ENCODE peak calls at places on chromosomes 11 and 22, in four cellular contexts. E is A549, K is fibroblast of mammary gland, U is astrocyte of the spinal cord. I is an unnamed sample.

GRCh38 chr22:28116261-28116673 is 197.2 kb upstream of the PITPNB start:
- DNase-seq in E (no peak), K (peak), U (peak), I (peak)

GRCh38 chr11:66015094-66015881 is 3.5 kb downstream of the CST6 start:
- DNase-seq in E (no peak), U (peak), K (no peak), I (peak)

GRCh38 chr11:73249304-73249703 is 22.8 kb upstream of the P2RY6 start:
- DNase-seq in E (no peak), K (peak), U (peak), I (no peak)

GRCh38 chr11:61149624-61150615 is 11.3 kb downstream of the VPS37C start:
- DNase-seq in U (no peak), E (no peak), K (no peak), I (no peak)

GRCh38 chr11:77046060-77046501 is 11.9 kb downstream of the B3GNT6 start:
- DNase-seq in E (peak), K (peak), U (no peak), I (no peak)

GRCh38 chr22:23398701-23399366 is 181.3 kb downstream of the IGLL1 start:
- DNase-seq in K (no peak), E (no peak), U (no peak), I (no peak)

GRCh38 chr11:86749861-86750401 is 50.4 kb upstream of the PRSS23 start:
- DNase-seq in K (no peak), E (no peak), U (no peak), I (peak)

GRCh38 chr11:69361048-69361447 is 67.1 kb downstream of the MYEOV start:
- DNase-seq in U (no peak), K (no peak), E (no peak), I (no peak)

GRCh38 chr22:39724390-39724789 is 153.8 kb downstream of the CACNA1I start:
- DNase-seq in E (no peak), U (no peak), K (peak), I (no peak)

GRCh38 chr11:106231591-106231990 is 154.1 kb downstream of the AASDHPPT start:
- DNase-seq in K (peak), U (peak), E (no peak), I (peak)
- TF ChIP-seq CTCF in K (peak), U (peak), E (no peak), I (peak)

GRCh38 chr11:67584205-67584880 is 731 bp downstream of the GSTP1 start:
- DNase-seq in E (no peak), K (peak), U (peak), I (peak)

GRCh38 chr11:67583319-67584204 is at the start of gene GSTP1:
- DNase-seq in E (peak), K (peak), U (peak), I (peak)

GRCh38 chr11:67577951-67578350 is 5.7 kb upstream of the GSTP1 start:
- DNase-seq in K (no peak), U (no peak), E (no peak), I (no peak)

GRCh38 chr11:67582026-67582425 is 1.6 kb upstream of the GSTP1 start:
- DNase-seq in U (no peak), K (no peak), E (no peak), I (no peak)

DNA sequence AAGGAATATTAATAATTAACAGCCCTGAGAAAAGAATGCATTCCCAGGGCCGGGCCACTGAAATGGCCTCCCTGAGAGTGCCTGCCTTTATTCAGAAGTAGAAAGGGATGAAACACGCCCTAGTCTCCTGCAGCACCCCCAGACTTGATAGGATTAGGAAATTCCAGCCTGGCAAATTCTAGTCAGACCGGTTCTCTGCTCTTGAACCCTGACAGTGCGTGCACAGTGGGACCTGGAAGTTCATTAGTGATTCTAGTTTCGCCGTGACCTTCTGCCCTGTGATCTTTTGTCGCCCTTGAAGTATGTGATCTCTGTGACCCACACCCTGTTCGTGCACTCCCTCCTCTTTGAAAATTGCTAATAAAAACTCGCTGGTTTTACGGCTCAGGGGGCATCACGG is 2.1 kb upstream of the GSTP1 start:
- DNase-seq in K (no peak), U (no peak), E (no peak), I (no peak)
- H3K4me3 ChIP-seq in K (no peak), U (no peak), E (no peak), I (no peak)

GRCh38 chr11:4495986-4496385 is 13.5 kb downstream of the OR52K1 start:
- DNase-seq in K (no peak), E (no peak), U (no peak), I (no peak)

GRCh38 chr11:4495487-4495886 is 13.0 kb downstream of the OR52K1 start:
- DNase-seq in E (no peak), K (peak), U (no peak), I (no peak)

GRCh38 chr11:4491878-4492606 is 9.6 kb downstream of the OR52K1 start:
- DNase-seq in E (no peak), K (peak), U (no peak), I (no peak)

GRCh38 chr11:4496555-4497248 is 14.3 kb downstream of the OR52K1 start:
- DNase-seq in U (no peak), K (no peak), E (no peak), I (no peak)

GRCh38 chr11:4493480-4493818 is 11.0 kb downstream of the OR52K1 start:
- DNase-seq in U (no peak), E (no peak), K (no peak), I (no peak)
- TF ChIP-seq CTCF in U (no peak), E (peak), K (no peak), I (no peak)

GRCh38 chr22:47059076-47059475 is 296.6 kb downstream of the TBC1D22A start:
- DNase-seq in K (no peak), U (no peak), E (no peak), I (no peak)

GRCh38 chr22:47056776-47057470 is 294.5 kb downstream of the TBC1D22A start:
- DNase-seq in U (no peak), E (no peak), K (no peak), I (no peak)

GRCh38 chr22:47056361-47056760 is 293.9 kb downstream of the TBC1D22A start:
- DNase-seq in E (no peak), K (no peak), U (no peak), I (no peak)

GRCh38 chr22:47059701-47060161 is 297.3 kb downstream of the TBC1D22A start:
- DNase-seq in U (peak), K (no peak), E (no peak), I (peak)

DNA sequence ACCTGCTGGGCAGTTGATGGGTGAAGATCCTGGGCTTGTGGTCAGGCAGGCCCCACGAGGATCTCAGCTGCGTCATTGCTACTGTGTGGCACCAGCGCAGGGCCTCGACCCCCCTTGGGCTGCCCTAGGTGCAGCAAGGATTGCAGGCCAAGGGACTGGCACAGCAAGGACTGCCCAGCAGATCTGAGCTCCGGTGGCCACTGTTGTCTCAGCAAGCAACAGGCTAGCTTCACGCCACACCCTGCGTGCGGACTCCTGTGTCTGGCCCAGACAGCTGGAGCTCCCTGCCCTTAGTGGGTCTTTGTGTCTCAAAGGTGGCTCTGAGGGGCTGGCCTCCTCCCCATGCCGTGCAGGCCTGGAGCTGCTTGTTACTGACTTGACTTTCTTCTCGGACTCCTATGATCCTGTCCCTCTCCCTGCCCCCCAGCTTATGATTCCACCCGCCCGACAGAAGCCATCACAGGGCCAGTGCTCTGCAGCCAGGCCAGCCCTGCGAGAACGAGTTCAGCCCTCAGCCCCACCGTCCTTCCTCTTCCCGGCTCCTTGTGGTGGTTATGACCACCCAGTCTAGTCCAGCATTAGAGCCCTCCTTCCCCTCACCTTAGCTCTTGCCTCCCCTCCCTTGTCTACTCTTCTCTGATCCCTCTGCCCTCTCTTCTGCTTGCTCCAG is 295.6 kb downstream of the TBC1D22A start:
- DNase-seq in U (no peak), K (no peak), E (no peak), I (no peak)
- H3K4me3 ChIP-seq in U (no peak), K (no peak), E (no peak), I (no peak)

GRCh38 chr11:122709042-122709760 is 53.7 kb downstream of the UBASH3B start:
- DNase-seq in K (peak), U (peak), E (no peak), I (peak)

GRCh38 chr11:122714484-122714883 is 59.0 kb downstream of the UBASH3B start:
- DNase-seq in E (no peak), K (no peak), U (no peak), I (no peak)

GRCh38 chr11:122711362-122711761 is 55.8 kb downstream of the UBASH3B start:
- DNase-seq in E (no peak), U (no peak), K (no peak), I (no peak)

GRCh38 chr11:122714021-122714420 is 58.5 kb downstream of the UBASH3B start:
- DNase-seq in K (no peak), U (no peak), E (no peak), I (no peak)

GRCh38 chr11:122711831-122712378 is 56.4 kb downstream of the UBASH3B start:
- DNase-seq in U (peak), K (no peak), E (no peak), I (peak)
- TF ChIP-seq CTCF in U (peak), K (no peak), E (no peak), I (peak)

DNA sequence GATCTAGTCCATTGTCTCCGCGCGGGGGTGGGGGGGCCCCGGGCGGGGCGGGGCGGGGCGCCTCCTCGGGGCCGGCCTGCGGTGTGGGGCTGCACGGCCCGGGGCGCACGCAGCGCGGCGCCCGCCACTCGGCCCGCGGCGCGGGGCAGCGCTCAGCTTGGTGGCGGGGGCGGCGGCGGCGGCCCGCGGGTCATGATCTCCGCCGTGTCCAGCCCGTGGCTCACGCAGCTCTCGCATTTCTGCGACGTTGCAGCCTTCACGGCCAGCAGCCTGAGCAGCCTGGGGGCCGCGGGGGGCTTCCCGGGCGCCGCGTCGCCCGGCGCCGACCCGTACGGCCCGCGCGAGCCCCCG is at the start of gene TBX1:
- DNase-seq in U (no peak), E (no peak), K (no peak), I (no peak)
- H3K4me3 ChIP-seq in U (no peak), E (peak), K (peak), I (peak)

DNA sequence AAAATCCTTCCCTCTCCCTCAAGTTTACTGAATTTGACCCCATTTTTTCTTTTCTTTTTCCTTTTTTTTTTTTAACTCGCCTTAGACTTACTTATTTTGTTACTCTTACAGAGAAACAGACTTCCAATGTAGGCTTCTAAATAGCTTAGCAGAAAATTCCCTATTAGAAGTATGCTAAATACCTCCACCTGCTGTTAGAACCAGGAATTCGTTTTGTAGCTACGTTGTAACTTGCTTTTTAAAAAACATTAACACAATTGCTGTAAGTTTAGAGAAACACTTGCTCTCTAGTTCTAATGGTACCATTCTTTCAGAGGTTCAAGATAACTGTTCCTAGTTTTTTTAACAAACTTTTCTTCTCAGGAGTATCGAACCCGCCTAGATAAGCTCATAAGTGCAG is 324.2 kb downstream of the DCDC1 start:
- DNase-seq in U (peak), E (no peak), K (peak), I (peak)
- TF ChIP-seq CTCF in U (peak), E (peak), K (peak), I (peak)

GRCh38 chr11:9575531-9576240 is 2.2 kb downstream of the WEE1 start:
- DNase-seq in U (peak), E (no peak), K (peak), I (peak)

GRCh38 chr11:9574806-9575530 is 1.5 kb downstream of the WEE1 start:
- DNase-seq in E (peak), U (peak), K (peak), I (peak)

GRCh38 chr11:9577551-9577950 is 4.1 kb downstream of the WEE1 start:
- DNase-seq in E (no peak), K (peak), U (peak), I (no peak)

GRCh38 chr11:9574556-9574805 is 1.0 kb downstream of the WEE1 start:
- DNase-seq in K (no peak), U (no peak), E (no peak), I (peak)

DNA sequence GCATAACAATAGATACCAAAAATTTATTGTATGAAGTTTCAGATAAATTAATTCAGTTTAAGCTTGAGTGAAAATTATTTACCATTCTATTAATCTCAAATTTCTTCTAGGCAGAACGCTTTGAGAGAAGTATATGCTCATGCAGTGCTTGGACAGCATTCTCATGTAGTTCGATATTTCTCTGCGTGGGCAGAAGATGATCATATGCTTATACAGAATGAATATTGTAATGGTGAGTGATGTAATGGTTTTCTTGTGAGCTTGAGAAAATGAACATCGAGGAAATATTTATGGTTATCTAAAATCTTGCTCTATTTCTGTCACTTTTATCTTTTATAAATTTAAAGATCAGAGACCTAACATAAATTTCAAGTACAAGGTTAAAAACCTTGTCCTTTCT is 3.6 kb downstream of the WEE1 start:
- DNase-seq in U (no peak), K (peak), E (no peak), I (no peak)
- H3K4me3 ChIP-seq in U (peak), K (peak), E (peak), I (peak)

GRCh38 chr11:27688076-27688475 is 12.2 kb downstream of the BDNF start:
- DNase-seq in E (no peak), K (no peak), U (no peak), I (no peak)
- TF ChIP-seq CTCF in E (no peak), K (no peak), U (no peak), I (no peak)